ENCODE peak calls at places on chromosomes 5 and 9, in seven cellular contexts. U, M, Z, C, N, I and Y are unnamed samples.

GRCh38 chr9:121261107-121261460 is 6.9 kb upstream of the GSN start:
- DNase-seq in U (no peak), M (no peak), Z (no peak), C (peak), N (no peak), I (no peak), Y (no peak)

GRCh38 chr9:122402403-122403268 is 31.8 kb downstream of the PTGS1 start:
- DNase-seq in U (no peak), M (no peak), Z (peak), C (peak), N (peak), I (peak), Y (no peak)

GRCh38 chr5:155546075-155546474 is 532.5 kb downstream of the KIF4B start:
- DNase-seq in U (no peak), M (no peak), Z (no peak), C (no peak), N (no peak), I (no peak), Y (no peak)

GRCh38 chr5:93902288-93902687 is 160.9 kb upstream of the POU5F2 start:
- DNase-seq in U (no peak), M (no peak), Z (no peak), C (no peak), N (no peak), I (no peak), Y (no peak)

GRCh38 chr5:139681112-139681458 is 32.9 kb downstream of the CXXC5 start:
- DNase-seq in U (no peak), M (no peak), Z (no peak), C (no peak), N (no peak), I (no peak), Y (no peak)

GRCh38 chr5:135244620-135245021 is 154.4 kb downstream of the MACROH2A1 start:
- DNase-seq in U (no peak), M (no peak), Z (no peak), C (no peak), N (no peak), I (no peak), Y (no peak)

GRCh38 chr9:84669008-84669292 is 579 bp upstream of the NTRK2 start:
- DNase-seq in U (no peak), M (no peak), Z (no peak), C (no peak), N (no peak), I (no peak), Y (no peak)

GRCh38 chr5:149380466-149381121 is 1.5 kb upstream of the IL17B start:
- DNase-seq in U (peak), M (no peak), Z (no peak), C (no peak), N (no peak), I (no peak), Y (no peak)

GRCh38 chr9:13607746-13608445 is 328.4 kb upstream of the MPDZ start:
- DNase-seq in U (no peak), M (no peak), Z (no peak), C (peak), N (no peak), I (no peak), Y (no peak)

GRCh38 chr9:130110166-130110565 is 56.5 kb downstream of the GPR107 start:
- DNase-seq in U (no peak), M (no peak), Z (no peak), C (no peak), N (no peak), I (no peak), Y (no peak)
- TF ChIP-seq CTCF in U (no peak), M (no peak), Z (no peak), C (no peak), N (no peak), I (no peak), Y (no peak)

GRCh38 chr9:21994996-21995651 is 533 bp downstream of the CDKN2B-AS1 start:
- DNase-seq in U (peak), M (peak), Z (peak), C (peak), N (peak), I (peak), Y (no peak)
- TF ChIP-seq CTCF in U (no peak), M (no peak), Z (no peak), C (no peak), N (no peak), I (no peak), Y (no peak)

DNA sequence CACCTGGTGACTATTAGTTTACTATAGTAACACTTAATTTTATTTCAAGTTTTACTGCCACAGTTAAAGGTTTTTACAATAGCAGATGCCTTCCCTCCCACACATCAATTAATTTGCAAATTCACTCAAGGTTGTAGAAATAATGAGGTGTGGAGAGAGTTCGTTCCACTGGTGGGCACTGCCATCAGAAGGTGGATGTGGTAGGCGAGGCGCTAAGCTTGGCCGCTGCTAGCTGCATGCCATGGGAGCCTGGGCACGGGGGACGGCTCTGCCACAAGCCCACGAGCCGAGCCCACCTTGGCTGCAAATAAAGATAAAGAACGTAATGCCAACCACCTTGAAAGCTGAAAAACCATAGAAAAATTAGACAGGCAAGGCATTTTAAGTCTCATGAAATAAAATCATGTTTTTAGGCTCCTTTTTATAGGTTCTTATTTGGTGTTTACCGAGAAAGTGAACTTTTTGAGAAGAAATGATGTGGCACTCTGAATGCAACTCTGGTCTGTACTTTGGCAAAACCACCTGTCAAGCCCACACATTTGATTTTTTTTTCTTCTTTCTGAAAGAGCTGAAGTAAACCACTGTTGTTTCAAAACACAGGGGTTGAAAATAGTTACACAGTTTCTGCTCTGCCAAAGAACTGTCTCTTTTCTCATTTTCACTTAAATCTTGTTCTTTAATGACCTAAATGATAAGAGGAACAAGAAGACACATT is 47.6 kb downstream of the MED27 start:
- DNase-seq in U (no peak), M (no peak), Z (no peak), C (no peak), N (peak), I (no peak), Y (no peak)
- TF ChIP-seq CTCF in U (no peak), M (no peak), Z (no peak), C (no peak), N (no peak), I (no peak), Y (no peak)

GRCh38 chr5:180813418-180813817 is 10.8 kb upstream of the MGAT1 start:
- DNase-seq in U (no peak), M (no peak), Z (no peak), C (no peak), N (no peak), I (no peak), Y (no peak)
- TF ChIP-seq CTCF in U (no peak), M (no peak), Z (no peak), C (no peak), N (peak), I (no peak), Y (no peak)

GRCh38 chr5:66741394-66741793 is 145.2 kb downstream of the MAST4 start:
- DNase-seq in U (no peak), M (no peak), Z (no peak), C (no peak), N (no peak), I (no peak), Y (no peak)

GRCh38 chr5:66742896-66743247 is 146.7 kb downstream of the MAST4 start:
- DNase-seq in U (no peak), M (no peak), Z (no peak), C (no peak), N (no peak), I (no peak), Y (no peak)

GRCh38 chr5:66743344-66743743 is 147.2 kb downstream of the MAST4 start:
- DNase-seq in U (no peak), M (no peak), Z (no peak), C (no peak), N (no peak), I (no peak), Y (no peak)

GRCh38 chr5:66744040-66744439 is 147.8 kb downstream of the MAST4 start:
- DNase-seq in U (no peak), M (no peak), Z (peak), C (peak), N (no peak), I (no peak), Y (no peak)

GRCh38 chr5:66742083-66742895 is 146.1 kb downstream of the MAST4 start:
- DNase-seq in U (no peak), M (no peak), Z (no peak), C (peak), N (no peak), I (peak), Y (no peak)
- TF ChIP-seq CTCF in U (no peak), M (no peak), Z (peak), C (peak), N (no peak), I (no peak), Y (no peak)

GRCh38 chr5:1511651-1512540 is 11.9 kb downstream of the LPCAT1 start:
- DNase-seq in U (peak), M (no peak), Z (peak), C (peak), N (no peak), I (peak), Y (peak)
- TF ChIP-seq CTCF in U (no peak), M (no peak), Z (no peak), C (peak), N (peak), I (no peak), Y (no peak)